ENCODE peak calls at places on chromosomes 11 and 22, in four cellular contexts. B is lower lobe of right lung; A is H9; S is naive thymus-derived CD8-positive, alpha-beta T cell. C is an unnamed sample.

GRCh38 chr11:129766858-129767604 is 48.6 kb upstream of the TMEM45B start:
- DNase-seq in B (no peak), S (peak; percentile 30), A (peak; percentile 78), C (no peak)

GRCh38 chr11:110297082-110297725 is 790 bp upstream of the RDX start:
- DNase-seq in S (no peak), A (no peak), B (no peak), C (no peak)

GRCh38 chr22:27992294-27993165 is 73.5 kb upstream of the PITPNB start:
- DNase-seq in A (peak; percentile 50), B (peak; percentile 33), S (peak; percentile 13), C (no peak)

GRCh38 chr11:66720223-66720898 is 8.7 kb downstream of the SPTBN2 start:
- DNase-seq in A (peak; percentile 93), B (peak; percentile 67), S (no peak), C (no peak)

GRCh38 chr11:128458316-128458715 is 129.0 kb downstream of the ETS1 start:
- DNase-seq in B (no peak), S (no peak), A (no peak), C (no peak)

GRCh38 chr11:2355000-2355644 is 22.0 kb upstream of the CD81 start:
- DNase-seq in A (no peak), S (no peak), B (no peak), C (no peak)

GRCh38 chr11:108048269-108048668 is 39.6 kb downstream of the CUL5 start:
- DNase-seq in A (no peak), S (no peak), B (no peak), C (no peak)

GRCh38 chr22:36027960-36028645 is 521 bp downstream of the RBFOX2 start:
- DNase-seq in A (no peak), S (peak; percentile 18), B (no peak), C (no peak)

GRCh38 chr22:29152381-29153138 is 53.1 kb upstream of the EMID1 start:
- DNase-seq in A (peak; percentile 52), B (no peak), S (no peak), C (no peak)

GRCh38 chr11:35193767-35194166 is 54.8 kb downstream of the CD44 start:
- DNase-seq in B (no peak), A (no peak), S (no peak), C (no peak)

C was measured in CD4-positive, alpha-beta T cell.